ENCODE peak calls at places on chromosomes 6 and 20, in seven cellular contexts. One of them, this sample, is unnamed. For H3K4me1, the result is how much of the 10 kb centered on the place peaks cover.

GRCh38 chr20:3251806-3252205 is 12.8 kb upstream of the SLC4A11 start:
- DNase-seq in suprapubic skin: no peak
- DNase-seq in upper lobe of left lung: no peak
- DNase-seq in stomach: peak
- DNase-seq in endothelial cell of umbilical vein: no peak
- DNase-seq in GM23338: no peak
- DNase-seq in SK-N-SH: no peak
- DNase-seq in this sample: no peak

GRCh38 chr20:60953311-60953710 is 298.8 kb upstream of the CDH4 start:
- DNase-seq in suprapubic skin: no peak
- DNase-seq in upper lobe of left lung: no peak
- DNase-seq in SK-N-SH: no peak
- DNase-seq in endothelial cell of umbilical vein: no peak
- DNase-seq in stomach: no peak
- DNase-seq in GM23338: no peak
- DNase-seq in this sample: no peak

GRCh38 chr6:31041372-31041974 is 31.2 kb downstream of the MUC22 start:
- DNase-seq in GM23338: no peak
- DNase-seq in suprapubic skin: no peak
- DNase-seq in SK-N-SH: no peak
- DNase-seq in endothelial cell of umbilical vein: no peak
- DNase-seq in stomach: peak
- DNase-seq in upper lobe of left lung: no peak
- DNase-seq in this sample: no peak

GRCh38 chr6:52929321-52930164 is 20.0 kb upstream of the GSTA3 start:
- DNase-seq in endothelial cell of umbilical vein: peak
- DNase-seq in GM23338: no peak
- DNase-seq in SK-N-SH: peak
- DNase-seq in upper lobe of left lung: no peak
- DNase-seq in suprapubic skin: no peak
- DNase-seq in stomach: peak
- DNase-seq in this sample: no peak

GRCh38 chr6:152270301-152270925 is 366.7 kb downstream of the SYNE1 start:
- DNase-seq in GM23338: no peak
- DNase-seq in endothelial cell of umbilical vein: no peak
- DNase-seq in upper lobe of left lung: no peak
- DNase-seq in SK-N-SH: no peak
- DNase-seq in suprapubic skin: no peak
- DNase-seq in stomach: no peak
- DNase-seq in this sample: no peak

GRCh38 chr6:5644523-5645183 is 362.1 kb downstream of the NRN1 start:
- DNase-seq in endothelial cell of umbilical vein: no peak
- DNase-seq in SK-N-SH: no peak
- DNase-seq in GM23338: no peak
- DNase-seq in suprapubic skin: no peak
- DNase-seq in upper lobe of left lung: no peak
- DNase-seq in stomach: no peak
- DNase-seq in this sample: no peak

GRCh38 chr6:87210979-87211378 is 55.6 kb downstream of the ZNF292 start:
- DNase-seq in stomach: no peak
- DNase-seq in suprapubic skin: no peak
- DNase-seq in GM23338: no peak
- DNase-seq in SK-N-SH: no peak
- DNase-seq in upper lobe of left lung: no peak
- DNase-seq in endothelial cell of umbilical vein: no peak
- DNase-seq in this sample: no peak

GRCh38 chr6:33249732-33250625 is 21.7 kb downstream of the VPS52 start:
- DNase-seq in suprapubic skin: peak
- DNase-seq in endothelial cell of umbilical vein: peak
- DNase-seq in stomach: no peak
- DNase-seq in upper lobe of left lung: no peak
- DNase-seq in GM23338: no peak
- DNase-seq in SK-N-SH: peak
- DNase-seq in this sample: peak

GRCh38 chr6:131400054-131400781 is 172.8 kb upstream of the ARG1 start:
- DNase-seq in SK-N-SH: no peak
- DNase-seq in stomach: no peak
- DNase-seq in suprapubic skin: no peak
- DNase-seq in GM23338: no peak
- DNase-seq in endothelial cell of umbilical vein: peak
- DNase-seq in upper lobe of left lung: no peak
- DNase-seq in this sample: no peak

GRCh38 chr6:9139762-9140161 is 704.4 kb upstream of the SLC35B3 start:
- DNase-seq in GM23338: no peak
- DNase-seq in upper lobe of left lung: no peak
- DNase-seq in stomach: no peak
- DNase-seq in SK-N-SH: no peak
- DNase-seq in suprapubic skin: no peak
- DNase-seq in endothelial cell of umbilical vein: no peak
- DNase-seq in this sample: no peak

GRCh38 chr6:148598690-148599089 is 148.1 kb upstream of the UST start:
- DNase-seq in endothelial cell of umbilical vein: no peak
- DNase-seq in GM23338: no peak
- DNase-seq in stomach: no peak
- DNase-seq in upper lobe of left lung: no peak
- DNase-seq in suprapubic skin: no peak
- DNase-seq in SK-N-SH: no peak
- DNase-seq in this sample: no peak

GRCh38 chr20:25306991-25307903 is 59.4 kb downstream of the PYGB start:
- DNase-seq in SK-N-SH: no peak
- DNase-seq in suprapubic skin: no peak
- DNase-seq in endothelial cell of umbilical vein: no peak
- DNase-seq in GM23338: no peak
- DNase-seq in upper lobe of left lung: no peak
- DNase-seq in stomach: no peak
- DNase-seq in this sample: peak

GRCh38 chr6:87093199-87093598 is 1.7 kb downstream of the CGA start:
- DNase-seq in GM23338: no peak
- DNase-seq in upper lobe of left lung: no peak
- DNase-seq in suprapubic skin: no peak
- DNase-seq in SK-N-SH: no peak
- DNase-seq in endothelial cell of umbilical vein: peak
- DNase-seq in stomach: no peak
- DNase-seq in this sample: no peak

GRCh38 chr6:109440325-109441068 is at the start of the genes PPIL6 and SMPD2:
- DNase-seq in suprapubic skin: peak
- DNase-seq in stomach: peak
- DNase-seq in upper lobe of left lung: peak
- DNase-seq in GM23338: peak
- DNase-seq in endothelial cell of umbilical vein: peak
- DNase-seq in SK-N-SH: peak
- DNase-seq in this sample: peak

GRCh38 chr6:137217801-137218472 is 1.2 kb downstream of the IFNGR1 start:
- DNase-seq in stomach: no peak
- DNase-seq in suprapubic skin: no peak
- DNase-seq in GM23338: no peak
- DNase-seq in SK-N-SH: no peak
- DNase-seq in upper lobe of left lung: no peak
- DNase-seq in endothelial cell of umbilical vein: peak
- DNase-seq in this sample: no peak

GRCh38 chr6:121403981-121404380 is 31.5 kb upstream of the GJA1 start:
- DNase-seq in SK-N-SH: no peak
- DNase-seq in GM23338: no peak
- DNase-seq in suprapubic skin: no peak
- DNase-seq in stomach: no peak
- DNase-seq in upper lobe of left lung: no peak
- DNase-seq in endothelial cell of umbilical vein: no peak
- DNase-seq in this sample: no peak

GRCh38 chr6:119495230-119495683 is 145.7 kb upstream of the MAN1A1 start:
- DNase-seq in stomach: peak
- DNase-seq in suprapubic skin: peak
- DNase-seq in SK-N-SH: peak
- DNase-seq in endothelial cell of umbilical vein: no peak
- DNase-seq in upper lobe of left lung: no peak
- DNase-seq in GM23338: no peak
- DNase-seq in this sample: peak

GRCh38 chr6:149484733-149485700 is at the start of gene ZC3H12D:
- DNase-seq in suprapubic skin: peak
- DNase-seq in upper lobe of left lung: peak
- DNase-seq in endothelial cell of umbilical vein: no peak
- DNase-seq in stomach: peak
- DNase-seq in GM23338: no peak
- DNase-seq in SK-N-SH: no peak
- DNase-seq in this sample: peak

GRCh38 chr20:16111132-16111852 is 462.0 kb downstream of the KIF16B start:
- DNase-seq in upper lobe of left lung: no peak
- DNase-seq in SK-N-SH: no peak
- DNase-seq in suprapubic skin: no peak
- DNase-seq in stomach: no peak
- DNase-seq in GM23338: no peak
- DNase-seq in endothelial cell of umbilical vein: no peak
- DNase-seq in this sample: no peak

GRCh38 chr6:158548418-158549161 is 11.3 kb upstream of the TMEM181 start:
- DNase-seq in upper lobe of left lung: no peak
- DNase-seq in SK-N-SH: no peak
- DNase-seq in suprapubic skin: no peak
- DNase-seq in GM23338: peak
- DNase-seq in stomach: no peak
- DNase-seq in endothelial cell of umbilical vein: no peak
- DNase-seq in this sample: no peak

DNA sequence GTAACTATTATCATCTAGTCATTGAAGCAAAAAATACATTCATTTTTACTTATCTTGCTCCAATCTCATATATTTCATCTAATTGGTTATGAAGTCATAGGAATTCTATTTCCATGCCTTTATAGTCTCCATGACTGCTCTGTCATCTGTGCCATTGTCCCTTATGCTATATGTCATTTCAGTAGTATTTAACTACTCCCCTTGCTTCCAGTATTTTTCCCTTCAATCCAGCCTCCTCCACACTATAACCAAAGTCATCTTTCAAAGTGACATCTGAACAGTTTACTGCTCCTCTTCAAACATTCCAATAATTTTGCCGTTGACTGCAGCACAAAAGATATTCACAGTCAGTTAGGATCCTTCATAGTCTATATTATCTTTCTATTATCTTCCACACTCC is 216.6 kb upstream of the HS3ST5 start:
- DNase-seq in endothelial cell of umbilical vein: no peak
- DNase-seq in suprapubic skin: no peak
- DNase-seq in upper lobe of left lung: no peak
- DNase-seq in stomach: no peak
- DNase-seq in GM23338: no peak
- DNase-seq in SK-N-SH: no peak
- DNase-seq in this sample: no peak
- TF ChIP-seq POLR2AphosphoS5 in endothelial cell of umbilical vein: no peak
- TF ChIP-seq POLR2AphosphoS5 in suprapubic skin: no peak
- TF ChIP-seq POLR2AphosphoS5 in upper lobe of left lung: no peak
- TF ChIP-seq POLR2AphosphoS5 in stomach: no peak
- TF ChIP-seq POLR2AphosphoS5 in GM23338: no peak
- TF ChIP-seq POLR2AphosphoS5 in SK-N-SH: no peak
- TF ChIP-seq POLR2AphosphoS5 in this sample: no peak

DNA sequence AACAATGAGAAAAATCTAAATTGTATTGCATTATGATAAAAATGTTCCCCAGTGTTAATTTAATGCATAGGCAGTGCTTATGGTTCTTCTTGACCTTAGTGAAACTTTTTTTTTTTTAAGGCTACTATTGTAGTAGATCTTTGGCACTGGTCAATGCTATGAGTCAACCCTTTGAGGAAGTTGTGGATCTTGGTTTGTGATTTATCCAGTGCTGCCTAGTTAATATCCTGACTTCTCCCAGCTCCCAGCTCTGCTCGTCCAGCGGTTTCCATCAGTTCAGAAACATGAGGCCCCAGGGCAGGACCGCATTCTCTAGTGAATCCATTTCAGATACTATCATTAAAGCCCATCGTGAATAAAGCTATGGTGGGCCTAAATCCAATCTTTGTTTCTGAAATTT is 364.5 kb upstream of the JARID2 start:
- DNase-seq in stomach: no peak
- DNase-seq in endothelial cell of umbilical vein: peak
- DNase-seq in upper lobe of left lung: no peak
- DNase-seq in GM23338: no peak
- DNase-seq in SK-N-SH: no peak
- DNase-seq in suprapubic skin: no peak
- DNase-seq in this sample: no peak
- H3K4me1 ChIP-seq in stomach: under half
- H3K4me1 ChIP-seq in endothelial cell of umbilical vein: under half
- H3K4me1 ChIP-seq in upper lobe of left lung: under half
- H3K4me1 ChIP-seq in GM23338: under half
- H3K4me1 ChIP-seq in SK-N-SH: under half
- H3K4me1 ChIP-seq in suprapubic skin: under half
- H3K4me1 ChIP-seq in this sample: under half

GRCh38 chr6:10531513-10531912 is 10.4 kb downstream of the GCNT2 start:
- DNase-seq in suprapubic skin: no peak
- DNase-seq in endothelial cell of umbilical vein: no peak
- DNase-seq in GM23338: no peak
- DNase-seq in upper lobe of left lung: no peak
- DNase-seq in SK-N-SH: no peak
- DNase-seq in stomach: no peak
- DNase-seq in this sample: no peak
- TF ChIP-seq POLR2AphosphoS5 in suprapubic skin: no peak
- TF ChIP-seq POLR2AphosphoS5 in endothelial cell of umbilical vein: no peak
- TF ChIP-seq POLR2AphosphoS5 in GM23338: no peak
- TF ChIP-seq POLR2AphosphoS5 in upper lobe of left lung: no peak
- TF ChIP-seq POLR2AphosphoS5 in SK-N-SH: no peak
- TF ChIP-seq POLR2AphosphoS5 in stomach: no peak
- TF ChIP-seq POLR2AphosphoS5 in this sample: no peak

DNA sequence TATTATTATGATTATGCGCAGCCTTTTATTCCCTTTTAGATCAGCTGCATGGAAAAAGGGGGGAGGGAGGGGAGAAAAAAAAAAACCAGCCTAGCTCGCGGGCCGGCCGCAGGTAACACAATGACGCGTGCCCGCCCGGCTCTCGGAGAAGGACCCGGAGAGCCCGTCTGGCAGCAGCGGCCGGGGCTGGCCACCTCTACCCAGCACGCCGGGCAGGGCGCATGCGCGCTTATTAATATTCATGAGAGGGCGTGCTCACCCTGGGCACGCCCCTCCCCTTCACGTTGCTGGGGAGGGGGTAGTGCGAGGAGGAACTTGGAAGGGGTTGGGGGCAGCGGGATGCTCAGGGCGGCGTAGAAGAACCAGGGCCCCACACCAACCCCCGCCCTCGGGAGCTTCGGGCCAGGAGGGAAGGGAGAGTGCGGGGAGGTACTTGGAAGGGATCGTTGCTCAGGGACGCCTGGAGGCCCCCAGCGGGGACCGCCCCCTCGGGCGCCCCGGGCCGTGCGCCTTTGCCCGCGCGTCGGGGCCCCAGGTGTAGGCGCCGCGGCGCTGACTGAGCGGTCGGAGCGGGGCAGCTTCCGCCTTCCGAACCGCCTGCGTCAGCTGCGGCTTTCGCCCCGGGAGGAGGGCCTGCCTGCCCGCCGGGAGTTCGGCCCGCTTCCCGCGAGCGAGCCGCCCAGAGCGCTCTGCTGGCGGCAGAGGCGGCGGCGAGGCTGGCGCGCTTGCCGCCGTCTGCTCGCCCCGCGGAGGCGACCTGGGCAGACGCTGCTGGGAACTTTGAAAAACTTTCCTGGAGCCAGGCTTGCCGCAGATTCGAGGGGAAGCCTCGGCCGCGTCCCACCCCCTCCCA is at the start of gene JAG1:
- DNase-seq in SK-N-SH: peak
- DNase-seq in upper lobe of left lung: peak
- DNase-seq in stomach: peak
- DNase-seq in GM23338: peak
- DNase-seq in endothelial cell of umbilical vein: peak
- DNase-seq in suprapubic skin: peak
- DNase-seq in this sample: peak
- H3K4me1 ChIP-seq in SK-N-SH: under half
- H3K4me1 ChIP-seq in upper lobe of left lung: under half
- H3K4me1 ChIP-seq in stomach: under half
- H3K4me1 ChIP-seq in GM23338: under half
- H3K4me1 ChIP-seq in endothelial cell of umbilical vein: under half
- H3K4me1 ChIP-seq in suprapubic skin: under half
- H3K4me1 ChIP-seq in this sample: under half